ENCODE peak calls at places on chromosomes 12 and 14, in seven cellular contexts. X is HCT116, N is PC-3, L is MM.1S, T is hepatocyte, S is GM23338, H is neural progenitor cell. E is an unnamed sample.

GRCh38 chr14:33393155-33393894 is 454.6 kb downstream of the NPAS3 start:
- DNase-seq in H (no peak), N (peak; percentile 54), S (no peak), L (no peak), X (no peak), T (no peak), E (no peak)

GRCh38 chr12:106358410-106359241 is 1.1 kb downstream of the POLR3B start:
- DNase-seq in N (no peak), T (peak; percentile 73), L (no peak), H (no peak), S (no peak), X (no peak), E (peak; percentile 29)

GRCh38 chr14:39243831-39244230 is 10.1 kb downstream of the MIA2 start:
- DNase-seq in X (no peak), N (peak; percentile 47), T (no peak), S (no peak), L (no peak), H (no peak), E (no peak)

GRCh38 chr14:98633380-98633779 is 638.6 kb downstream of the BCL11B start:
- DNase-seq in L (no peak), T (peak; percentile 7), X (no peak), H (peak; percentile 42), N (no peak), S (no peak), E (no peak)

GRCh38 chr14:31122098-31122611 is 85.4 kb downstream of the HECTD1 start:
- DNase-seq in N (no peak), L (no peak), S (no peak), X (no peak), T (no peak), H (no peak), E (peak; percentile 26)

GRCh38 chr12:49233842-49234526 is 30.9 kb upstream of the TUBA1C start:
- DNase-seq in S (peak; percentile 31), L (no peak), T (no peak), H (no peak), X (no peak), N (no peak), E (no peak)

GRCh38 chr12:10182662-10183061 is 3.8 kb downstream of the TMEM52B start:
- DNase-seq in X (no peak), S (no peak), L (no peak), H (no peak), T (peak; percentile 32), N (peak; percentile 63), E (peak; percentile 96)

GRCh38 chr12:2297658-2298057 is 244.9 kb downstream of the CACNA1C start:
- DNase-seq in H (no peak), S (no peak), L (peak; percentile 59), N (no peak), X (no peak), T (no peak), E (no peak)

GRCh38 chr12:122646568-122647220 is 56.5 kb downstream of the HCAR2 start:
- DNase-seq in S (no peak), T (no peak), N (peak; percentile 76), L (peak; percentile 7), H (no peak), X (no peak), E (peak; percentile 84)

GRCh38 chr14:75609606-75610476 is 31.4 kb downstream of the FLVCR2 start:
- DNase-seq in H (no peak), N (no peak), L (no peak), X (no peak), T (no peak), S (no peak), E (peak; percentile 27)

GRCh38 chr14:59278111-59278510 is 89.6 kb downstream of the DAAM1 start:
- DNase-seq in H (no peak), X (peak; percentile 85), N (peak; percentile 100), T (peak; percentile 48), L (no peak), S (no peak), E (peak; percentile 95)

GRCh38 chr14:54512393-54512792 is 2.7 kb downstream of the CGRRF1 start:
- DNase-seq in S (no peak), H (no peak), N (no peak), T (no peak), X (no peak), L (no peak), E (no peak)

GRCh38 chr12:113463746-113464743 is 7.6 kb downstream of the LHX5 start:
- DNase-seq in T (no peak), S (peak; percentile 57), H (peak; percentile 57), L (no peak), N (peak; percentile 10), X (no peak), E (peak; percentile 39)
- TF ChIP-seq EZH2 in T (peak; percentile 96), S (peak; percentile 96), H (no peak), L (no peak), N (no peak), X (no peak), E (peak; percentile 99)

GRCh38 chr12:47800582-47800981 is 19.1 kb downstream of the HDAC7 start:
- DNase-seq in H (no peak), L (no peak), T (no peak), S (no peak), X (no peak), N (no peak), E (no peak)
- H3K27ac ChIP-seq in H (no peak overlapping the region), L (no peak overlapping the region), T (no peak overlapping the region), S (no peak overlapping the region), X (no peak overlapping the region), N (no peak overlapping the region), E (no peak overlapping the region)

GRCh38 chr12:12562585-12563245 is at the start of gene DUSP16:
- DNase-seq in H (peak; percentile 98), X (peak; percentile 72), L (peak; percentile 89), N (peak; percentile 87), T (peak; percentile 96), S (peak; percentile 97), E (peak; percentile 95)

GRCh38 chr12:12559699-12560296 is 2.9 kb downstream of the DUSP16 start:
- DNase-seq in N (no peak), T (no peak), H (no peak), X (no peak), L (no peak), S (no peak), E (no peak)

GRCh38 chr12:12560587-12561304 is 1.9 kb downstream of the DUSP16 start:
- DNase-seq in N (peak; percentile 79), S (peak; percentile 30), T (peak; percentile 77), H (peak; percentile 25), X (no peak), L (peak; percentile 53), E (peak; percentile 79)

GRCh38 chr12:12562016-12562483 is 613 bp downstream of the DUSP16 start:
- DNase-seq in L (peak; percentile 30), N (peak; percentile 4), H (peak; percentile 78), X (no peak), S (peak; percentile 62), T (peak; percentile 69), E (peak; percentile 69)

GRCh38 chr12:12561305-12562015 is 1.2 kb downstream of the DUSP16 start:
- DNase-seq in L (peak; percentile 56), T (no peak), S (peak; percentile 62), X (no peak), N (peak; percentile 36), H (peak; percentile 77), E (peak; percentile 80)
- TF ChIP-seq EZH2phosphoT487 in L (no peak), T (no peak), S (no peak), X (no peak), N (no peak), H (no peak), E (no peak)

GRCh38 chr14:56449670-56450213 is 129.9 kb upstream of the TMEM260 start:
- DNase-seq in X (no peak), L (no peak), S (no peak), T (no peak), N (no peak), H (no peak), E (no peak)
- TF ChIP-seq EZH2 in X (no peak), L (no peak), S (no peak), T (no peak), N (no peak), H (no peak), E (no peak)

GRCh38 chr14:105087963-105088811 is 23.0 kb upstream of the GPR132 start:
- DNase-seq in H (peak; percentile 88), S (peak; percentile 78), N (peak; percentile 72), X (no peak), L (no peak), T (peak; percentile 90), E (peak; percentile 84)
- H3K27ac ChIP-seq in H (no peak overlapping the region), S (no peak overlapping the region), N (no peak overlapping the region), X (peak overlapping the region; percentile 73), L (no peak overlapping the region), T (peak overlapping the region; percentile 84), E (peak overlapping the region; percentile 86)

GRCh38 chr14:101235042-101235871 is 326.0 kb upstream of the DIO3 start:
- DNase-seq in X (peak; percentile 26), H (peak; percentile 84), L (no peak), S (peak; percentile 77), T (peak; percentile 83), N (peak; percentile 78), E (peak; percentile 70)

GRCh38 chr14:101233391-101233790 is 327.9 kb upstream of the DIO3 start:
- DNase-seq in S (no peak), N (no peak), X (no peak), H (no peak), L (no peak), T (no peak), E (no peak)

GRCh38 chr14:101234588-101234937 is 326.7 kb upstream of the DIO3 start:
- DNase-seq in H (no peak), S (no peak), N (no peak), L (no peak), T (no peak), X (no peak), E (no peak)

GRCh38 chr14:101233016-101233355 is 328.3 kb upstream of the DIO3 start:
- DNase-seq in H (no peak), T (no peak), X (no peak), N (no peak), S (peak; percentile 9), L (no peak), E (no peak)

DNA sequence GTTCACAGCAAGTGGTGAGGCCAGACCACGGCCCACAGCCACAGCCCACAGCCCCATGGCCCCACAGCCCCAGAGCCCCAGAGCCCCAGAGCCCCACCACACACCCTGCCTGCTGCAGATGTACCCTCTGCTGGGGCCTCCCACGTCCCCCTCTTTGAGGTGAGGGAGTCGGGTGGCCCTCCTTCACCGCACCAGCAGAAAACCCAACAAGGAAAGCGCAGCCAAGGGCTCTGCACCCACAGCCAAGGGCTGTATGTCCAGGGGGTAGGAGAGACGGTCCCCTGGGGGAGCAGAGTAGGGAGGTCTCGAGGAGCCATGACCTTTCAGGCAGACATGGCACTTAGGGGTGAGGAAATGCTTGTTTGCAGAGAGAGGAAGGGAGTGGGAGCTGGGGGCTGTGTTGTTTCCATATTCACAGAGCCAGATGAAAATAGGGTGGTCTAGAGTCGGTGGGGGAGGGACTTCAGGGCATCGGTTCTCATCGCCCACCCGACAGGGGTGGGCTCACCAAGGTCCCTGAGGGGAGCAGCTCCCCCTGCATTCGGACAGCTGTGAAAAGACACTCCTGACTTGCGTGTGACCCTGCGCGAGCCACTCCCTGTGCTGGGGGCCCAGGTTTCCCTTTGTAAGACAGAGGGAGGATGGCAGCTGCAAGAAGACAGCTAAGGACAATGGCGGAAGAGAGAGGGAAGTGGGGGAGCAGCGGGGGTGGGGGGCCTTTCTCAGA is 327.3 kb upstream of the DIO3 start:
- DNase-seq in X (no peak), L (no peak), T (no peak), S (no peak), N (no peak), H (peak; percentile 31), E (no peak)
- TF ChIP-seq EZH2phosphoT487 in X (no peak), L (no peak), T (no peak), S (no peak), N (no peak), H (no peak), E (no peak)

GRCh38 chr14:81435578-81436295 is 35.6 kb upstream of the STON2 start:
- DNase-seq in T (peak; percentile 82), X (no peak), H (peak; percentile 88), L (peak; percentile 21), S (peak; percentile 79), N (peak; percentile 57), E (peak; percentile 50)
- TF ChIP-seq EZH2 in T (no peak), X (no peak), H (no peak), L (no peak), S (no peak), N (no peak), E (peak; percentile 53)

E was measured in GM23248.